ENCODE peak calls at places on chromosomes 5 and 9, in nine cellular contexts. P is stimulated activated CD4-positive, alpha-beta T cell treated with anti-CD3 and anti-CD28 coated beads, Interleukin-4, amount 100 ng/mL, for 4 hours; R is ascending aorta; Q is HCT116; U is pons; T is KG1; O is T follicular helper cell; L is WERI-Rb-1; X is stimulated activated naive CD8-positive, alpha-beta T cell treated with anti-CD3 and anti-CD28 coated beads, Interleukin-15, amount 100 ng/mL, for 72 hours. S is an unnamed sample.

GRCh38 chr9:34457266-34458012 is 931 bp downstream of the FAM219A start:
- DNase-seq in P (no peak), R (peak), Q (no peak), U (peak), T (no peak), O (no peak), L (peak), X (peak), S (peak)

GRCh38 chr9:18564018-18564880 is 90.3 kb downstream of the ADAMTSL1 start:
- DNase-seq in P (no peak), R (no peak), Q (no peak), U (no peak), T (no peak), O (no peak), L (no peak), X (no peak), S (no peak)

GRCh38 chr5:80569961-80570786 is at the start of gene ANKRD34B:
- DNase-seq in P (peak), R (no peak), Q (no peak), U (no peak), T (no peak), O (no peak), L (peak), X (peak), S (peak)

GRCh38 chr5:59293700-59294099 is 599.8 kb downstream of the PDE4D start:
- DNase-seq in P (no peak), R (no peak), Q (no peak), U (no peak), T (no peak), O (no peak), L (no peak), X (no peak), S (no peak)

GRCh38 chr5:60540855-60541805 is 158.8 kb downstream of the DEPDC1B start:
- DNase-seq in P (no peak), R (peak), Q (no peak), U (no peak), T (no peak), O (no peak), L (no peak), X (no peak), S (no peak)

GRCh38 chr9:72933730-72934665 is 18.9 kb downstream of the ALDH1A1 start:
- DNase-seq in P (no peak), R (no peak), Q (no peak), U (no peak), T (no peak), O (no peak), L (no peak), X (no peak), S (no peak)

GRCh38 chr9:75866273-75866871 is 24.1 kb upstream of the PCSK5 start:
- DNase-seq in P (peak), R (peak), Q (peak), U (peak), T (peak), O (no peak), L (peak), X (peak), S (peak)

GRCh38 chr5:134741052-134741451 is 2.7 kb downstream of the CAMLG start:
- DNase-seq in P (no peak), R (no peak), Q (no peak), U (no peak), T (no peak), O (no peak), L (no peak), X (no peak), S (no peak)

GRCh38 chr5:178384815-178385471 is 152.3 kb upstream of the PHYKPL start:
- DNase-seq in P (no peak), R (no peak), Q (no peak), U (no peak), T (no peak), O (no peak), L (no peak), X (no peak), S (no peak)

GRCh38 chr9:99019523-99020331 is 76.0 kb downstream of the COL15A1 start:
- DNase-seq in P (no peak), R (peak), Q (no peak), U (no peak), T (no peak), O (no peak), L (no peak), X (no peak), S (peak)

GRCh38 chr5:67208403-67208802 is 11.8 kb upstream of the CD180 start:
- DNase-seq in P (no peak), R (no peak), Q (no peak), U (no peak), T (no peak), O (no peak), L (no peak), X (no peak), S (no peak)

GRCh38 chr9:125994066-125994943 is 247.1 kb downstream of the PBX3 start:
- DNase-seq in P (no peak), R (no peak), Q (no peak), U (no peak), T (no peak), O (no peak), L (no peak), X (no peak), S (no peak)

GRCh38 chr9:76610009-76610352 is 151.0 kb downstream of the GCNT1 start:
- DNase-seq in P (no peak), R (peak), Q (no peak), U (no peak), T (no peak), O (no peak), L (no peak), X (no peak), S (no peak)

GRCh38 chr5:170623576-170624181 is 119.9 kb downstream of the KCNIP1 start:
- DNase-seq in P (peak), R (no peak), Q (peak), U (no peak), T (peak), O (no peak), L (peak), X (peak), S (peak)

GRCh38 chr5:45795458-45795857 is 99.3 kb upstream of the HCN1 start:
- DNase-seq in P (no peak), R (no peak), Q (no peak), U (no peak), T (no peak), O (no peak), L (peak), X (no peak), S (no peak)

GRCh38 chr5:6404129-6404528 is 25.8 kb upstream of the MED10 start:
- DNase-seq in P (no peak), R (no peak), Q (no peak), U (no peak), T (no peak), O (no peak), L (no peak), X (no peak), S (no peak)

GRCh38 chr9:123316053-123316718 is 39.8 kb upstream of the CRB2 start:
- DNase-seq in P (no peak), R (no peak), Q (no peak), U (peak), T (no peak), O (no peak), L (no peak), X (no peak), S (no peak)

GRCh38 chr5:170471551-170472212 is 32.1 kb upstream of the KCNIP1 start:
- DNase-seq in P (no peak), R (no peak), Q (no peak), U (peak), T (no peak), O (no peak), L (no peak), X (no peak), S (no peak)

GRCh38 chr5:142078251-142078650 is 30.3 kb upstream of the NDFIP1 start:
- DNase-seq in P (no peak), R (no peak), Q (no peak), U (no peak), T (no peak), O (no peak), L (no peak), X (no peak), S (no peak)

GRCh38 chr5:122756263-122756911 is 18.5 kb upstream of the SNX2 start:
- DNase-seq in P (no peak), R (no peak), Q (no peak), U (peak), T (peak), O (no peak), L (no peak), X (no peak), S (no peak)

GRCh38 chr5:43985411-43985810 is 382.4 kb downstream of the NNT start:
- DNase-seq in P (no peak), R (no peak), Q (no peak), U (no peak), T (no peak), O (no peak), L (no peak), X (no peak), S (no peak)

GRCh38 chr9:135997070-135998012 is 36.2 kb upstream of the UBAC1 start:
- DNase-seq in P (no peak), R (no peak), Q (no peak), U (no peak), T (no peak), O (no peak), L (no peak), X (no peak), S (no peak)

GRCh38 chr9:86354882-86355399 is 731 bp upstream of the TUT7 start:
- DNase-seq in P (no peak), R (no peak), Q (no peak), U (no peak), T (no peak), O (no peak), L (no peak), X (no peak), S (no peak)

GRCh38 chr9:20414150-20414549 is 208.1 kb downstream of the MLLT3 start:
- DNase-seq in P (no peak), R (no peak), Q (no peak), U (no peak), T (no peak), O (no peak), L (no peak), X (no peak), S (no peak)

GRCh38 chr5:139747583-139748504 is 47.8 kb upstream of the PSD2 start:
- DNase-seq in P (peak), R (peak), Q (no peak), U (peak), T (no peak), O (no peak), L (peak), X (peak), S (peak)

GRCh38 chr5:145463634-145464033 is 371.5 kb downstream of the PRELID2 start:
- DNase-seq in P (no peak), R (no peak), Q (no peak), U (no peak), T (no peak), O (no peak), L (no peak), X (no peak), S (no peak)

GRCh38 chr5:5374034-5374715 is 48.3 kb upstream of the ICE1 start:
- DNase-seq in P (no peak), R (no peak), Q (no peak), U (no peak), T (no peak), O (no peak), L (no peak), X (no peak), S (no peak)

GRCh38 chr5:15326471-15326870 is 173.5 kb upstream of the FBXL7 start:
- DNase-seq in P (no peak), R (no peak), Q (no peak), U (no peak), T (no peak), O (no peak), L (no peak), X (no peak), S (no peak)

GRCh38 chr9:68750786-68751185 is 45.7 kb downstream of the PIP5K1B start:
- DNase-seq in P (no peak), R (no peak), Q (no peak), U (no peak), T (no peak), O (no peak), L (no peak), X (no peak), S (peak)

GRCh38 chr5:143402464-143403356 is 776 bp downstream of the NR3C1 start:
- DNase-seq in P (peak), R (peak), Q (no peak), U (peak), T (no peak), O (peak), L (peak), X (peak), S (peak)

GRCh38 chr9:123735376-123735775 is 194.6 kb downstream of the DENND1A start:
- DNase-seq in P (no peak), R (no peak), Q (no peak), U (no peak), T (no peak), O (no peak), L (no peak), X (no peak), S (no peak)

GRCh38 chr9:73474002-73474600 is 322.4 kb downstream of the ANXA1 start:
- DNase-seq in P (no peak), R (no peak), Q (no peak), U (no peak), T (no peak), O (no peak), L (no peak), X (no peak), S (no peak)

GRCh38 chr5:170809551-170809950 is 26.0 kb downstream of the GABRP start:
- DNase-seq in P (no peak), R (no peak), Q (peak), U (peak), T (no peak), O (no peak), L (peak), X (no peak), S (peak)

GRCh38 chr5:107514305-107514704 is 156.4 kb downstream of the EFNA5 start:
- DNase-seq in P (no peak), R (no peak), Q (no peak), U (no peak), T (no peak), O (no peak), L (no peak), X (no peak), S (no peak)

GRCh38 chr5:55600086-55600485 is 65.3 kb upstream of the PLPP1 start:
- DNase-seq in P (no peak), R (no peak), Q (no peak), U (no peak), T (no peak), O (no peak), L (no peak), X (no peak), S (no peak)

GRCh38 chr5:172178301-172179031 is 9.6 kb downstream of the STK10 start:
- DNase-seq in P (no peak), R (no peak), Q (no peak), U (no peak), T (peak), O (peak), L (no peak), X (peak), S (peak)

S was measured in ELF-1.